ENCODE peak calls at places on chromosomes 5 and 9, in nine cellular contexts. G is AG04450; V is activated T-cell treated with anti-CD3 and anti-CD28 coated beads, Interleukin-2, amount 50 U/mL, for 48 hours; I is occipital lobe; P is heart right ventricle; Z is GM12891; A is body of pancreas; U is stimulated activated naive CD8-positive, alpha-beta T cell treated with anti-CD3 and anti-CD28 coated beads, Interleukin-15, amount 100 ng/mL, for 72 hours; C is heart left ventricle. Y is an unnamed sample.

GRCh38 chr5:64947031-64947430 is 178.3 kb downstream of the CWC27 start:
- DNase-seq in G (no peak), V (no peak), I (no peak), P (no peak), Z (no peak), A (peak), U (no peak), C (no peak), Y (no peak)

GRCh38 chr5:112419596-112420110 is 576 bp upstream of the EPB41L4A start:
- DNase-seq in G (no peak), V (peak), I (no peak), P (peak), Z (peak), A (peak), U (peak), C (peak), Y (no peak)

GRCh38 chr5:58912102-58912501 is 329.2 kb downstream of the RAB3C start:
- DNase-seq in G (no peak), V (no peak), I (no peak), P (no peak), Z (no peak), A (no peak), U (no peak), C (no peak), Y (no peak)

GRCh38 chr5:14250094-14250777 is 107.1 kb downstream of the TRIO start:
- DNase-seq in G (peak), V (no peak), I (peak), P (peak), Z (no peak), A (peak), U (no peak), C (peak), Y (no peak)

GRCh38 chr5:175743676-175744210 is 85.9 kb downstream of the HRH2 start:
- DNase-seq in G (no peak), V (no peak), I (no peak), P (no peak), Z (no peak), A (no peak), U (no peak), C (no peak), Y (no peak)

GRCh38 chr5:40594811-40595210 is 84.9 kb upstream of the PTGER4 start:
- DNase-seq in G (no peak), V (no peak), I (no peak), P (no peak), Z (no peak), A (no peak), U (no peak), C (no peak), Y (no peak)

GRCh38 chr9:69317894-69318293 is 7.1 kb upstream of the ENTREP1 start:
- DNase-seq in G (no peak), V (peak), I (no peak), P (no peak), Z (no peak), A (no peak), U (peak), C (no peak), Y (no peak)

GRCh38 chr9:106025449-106025848 is 331.1 kb downstream of the TMEM38B start:
- DNase-seq in G (no peak), V (no peak), I (no peak), P (peak), Z (no peak), A (no peak), U (no peak), C (peak), Y (no peak)

GRCh38 chr5:10460252-10460906 is 18.7 kb downstream of the ROPN1L start:
- DNase-seq in G (no peak), V (no peak), I (peak), P (peak), Z (no peak), A (peak), U (no peak), C (peak), Y (no peak)

GRCh38 chr9:110604101-110604710 is 24.7 kb upstream of the SVEP1 start:
- DNase-seq in G (no peak), V (no peak), I (no peak), P (no peak), Z (no peak), A (peak), U (no peak), C (no peak), Y (no peak)

GRCh38 chr5:39699164-39699563 is 274.4 kb upstream of the DAB2 start:
- DNase-seq in G (no peak), V (no peak), I (no peak), P (no peak), Z (no peak), A (no peak), U (no peak), C (no peak), Y (no peak)

GRCh38 chr5:170480277-170480676 is 23.5 kb upstream of the KCNIP1 start:
- DNase-seq in G (no peak), V (no peak), I (no peak), P (no peak), Z (no peak), A (no peak), U (no peak), C (no peak), Y (no peak)

GRCh38 chr5:178673801-178674200 is 47.0 kb upstream of the CLK4 start:
- DNase-seq in G (no peak), V (no peak), I (no peak), P (no peak), Z (no peak), A (no peak), U (no peak), C (no peak), Y (no peak)

GRCh38 chr5:82661462-82661861 is 383.3 kb upstream of the RPS23 start:
- DNase-seq in G (no peak), V (no peak), I (no peak), P (no peak), Z (no peak), A (no peak), U (no peak), C (no peak), Y (no peak)

GRCh38 chr5:39580702-39581498 is 156.1 kb upstream of the DAB2 start:
- DNase-seq in G (no peak), V (no peak), I (no peak), P (no peak), Z (no peak), A (no peak), U (no peak), C (no peak), Y (no peak)

GRCh38 chr5:169933624-169934023 is 46.7 kb downstream of the INSYN2B start:
- DNase-seq in G (no peak), V (no peak), I (no peak), P (no peak), Z (no peak), A (no peak), U (no peak), C (no peak), Y (no peak)

GRCh38 chr5:158119852-158120708 is 261.1 kb upstream of the CLINT1 start:
- DNase-seq in G (no peak), V (no peak), I (no peak), P (no peak), Z (no peak), A (no peak), U (no peak), C (no peak), Y (no peak)

GRCh38 chr5:95930141-95930540 is 31.5 kb downstream of the ELL2 start:
- DNase-seq in G (no peak), V (no peak), I (no peak), P (no peak), Z (no peak), A (no peak), U (no peak), C (no peak), Y (no peak)